ENCODE peak calls at places on chromosomes 7 and 10, in six cellular contexts. F is kidney epithelial cell; L is activated CD8-positive, alpha-beta memory T cell treated with anti-CD3 and anti-CD28 coated beads, Interleukin-2, amount 50 U/mL, for 4 hours; W is globus pallidus; A is skeletal muscle cell; G is osteocyte. U is an unnamed sample.

GRCh38 chr10:117993166-117993565 is 53.6 kb downstream of the RAB11FIP2 start:
- DNase-seq in F (no peak), L (no peak), W (no peak), A (no peak), G (no peak), U (no peak)

GRCh38 chr10:30059209-30060107 is at the start of gene JCAD:
- DNase-seq in F (no peak), L (peak), W (peak), A (no peak), G (peak), U (no peak)

GRCh38 chr7:90262438-90262837 is 17.5 kb downstream of the CFAP69 start:
- DNase-seq in F (no peak), L (no peak), W (no peak), A (no peak), G (no peak), U (peak)

GRCh38 chr10:23375366-23375765 is 30.8 kb upstream of the C10orf67 start:
- DNase-seq in F (no peak), L (no peak), W (no peak), A (no peak), G (no peak), U (no peak)

GRCh38 chr7:135338151-135338550 is 104.5 kb downstream of the STRA8 start:
- DNase-seq in F (no peak), L (no peak), W (no peak), A (no peak), G (peak), U (no peak)

GRCh38 chr7:105277341-105277740 is 111.4 kb downstream of the SRPK2 start:
- DNase-seq in F (peak), L (no peak), W (no peak), A (no peak), G (no peak), U (peak)

GRCh38 chr7:109901916-109902315 is 1189.0 kb upstream of the LRRN3 start:
- DNase-seq in F (no peak), L (no peak), W (no peak), A (no peak), G (no peak), U (peak)

GRCh38 chr7:30977222-30977621 is 13.5 kb downstream of the GHRHR start:
- DNase-seq in F (no peak), L (no peak), W (no peak), A (no peak), G (no peak), U (no peak)

GRCh38 chr7:134662166-134662870 is 15.7 kb downstream of the BPGM start:
- DNase-seq in F (no peak), L (no peak), W (no peak), A (no peak), G (no peak), U (no peak)

GRCh38 chr10:33216661-33217427 is 117.6 kb downstream of the NRP1 start:
- DNase-seq in F (no peak), L (no peak), W (no peak), A (no peak), G (no peak), U (peak)

GRCh38 chr10:110442746-110443145 is 55.0 kb upstream of the DUSP5 start:
- DNase-seq in F (no peak), L (no peak), W (no peak), A (no peak), G (no peak), U (no peak)

GRCh38 chr7:64101943-64102655 is 56.9 kb downstream of the ZNF727 start:
- DNase-seq in F (no peak), L (no peak), W (no peak), A (no peak), G (no peak), U (no peak)

GRCh38 chr10:124672181-124672638 is 72.0 kb downstream of the FAM53B start:
- DNase-seq in F (no peak), L (no peak), W (peak), A (no peak), G (no peak), U (no peak)

GRCh38 chr10:110358278-110358677 is 53.6 kb upstream of the SMNDC1 start:
- DNase-seq in F (no peak), L (no peak), W (no peak), A (no peak), G (no peak), U (no peak)

GRCh38 chr10:100743626-100744135 is 1.7 kb upstream of the PAX2 start:
- DNase-seq in F (no peak), L (peak), W (peak), A (no peak), G (no peak), U (peak)

GRCh38 chr7:131723926-131724325 is 167.5 kb upstream of the PODXL start:
- DNase-seq in F (no peak), L (no peak), W (no peak), A (no peak), G (peak), U (peak)

GRCh38 chr7:158055726-158056510 is 531.7 kb downstream of the PTPRN2 start:
- DNase-seq in F (no peak), L (no peak), W (no peak), A (no peak), G (no peak), U (no peak)

GRCh38 chr10:18238875-18239485 is 98.8 kb downstream of the CACNB2 start:
- DNase-seq in F (no peak), L (no peak), W (peak), A (peak), G (no peak), U (no peak)